ENCODE peak calls at places on chromosomes 6 and 20, in four cellular contexts. One of them, this sample, is unnamed.

GRCh38 chr6:34726055-34726454 is 29.5 kb upstream of the ILRUN start:
- DNase-seq in lower lobe of right lung: no peak
- DNase-seq in T-helper 17 cell: no peak
- DNase-seq in iPS DF 19.7: no peak
- DNase-seq in this sample: no peak

GRCh38 chr6:34855463-34855862 is 32.4 kb downstream of the TAF11 start:
- DNase-seq in lower lobe of right lung: no peak
- DNase-seq in iPS DF 19.7: no peak
- DNase-seq in T-helper 17 cell: no peak
- DNase-seq in this sample: no peak

GRCh38 chr6:39792501-39793450 is 600 bp downstream of the DAAM2 start:
- DNase-seq in iPS DF 19.7: no peak
- DNase-seq in T-helper 17 cell: no peak
- DNase-seq in lower lobe of right lung: no peak
- DNase-seq in this sample: no peak

GRCh38 chr6:82397962-82398692 is 34.5 kb downstream of the TPBG start:
- DNase-seq in lower lobe of right lung: no peak
- DNase-seq in iPS DF 19.7: no peak
- DNase-seq in T-helper 17 cell: no peak
- DNase-seq in this sample: no peak

GRCh38 chr6:113120577-113121285 is 736.4 kb upstream of the MARCKS start:
- DNase-seq in iPS DF 19.7: no peak
- DNase-seq in T-helper 17 cell: no peak
- DNase-seq in lower lobe of right lung: no peak
- DNase-seq in this sample: no peak

GRCh38 chr20:7490288-7490687 is 450.0 kb downstream of the HAO1 start:
- DNase-seq in T-helper 17 cell: no peak
- DNase-seq in lower lobe of right lung: no peak
- DNase-seq in iPS DF 19.7: no peak
- DNase-seq in this sample: no peak

GRCh38 chr6:17466707-17467106 is 73.3 kb downstream of the CAP2 start:
- DNase-seq in iPS DF 19.7: no peak
- DNase-seq in T-helper 17 cell: no peak
- DNase-seq in lower lobe of right lung: no peak
- DNase-seq in this sample: no peak

GRCh38 chr6:75114795-75115194 is 91.1 kb downstream of the COL12A1 start:
- DNase-seq in iPS DF 19.7: no peak
- DNase-seq in T-helper 17 cell: no peak
- DNase-seq in lower lobe of right lung: no peak
- DNase-seq in this sample: no peak

GRCh38 chr6:39171489-39172376 is 56.7 kb upstream of the SAYSD1 start:
- DNase-seq in iPS DF 19.7: no peak
- DNase-seq in T-helper 17 cell: no peak
- DNase-seq in lower lobe of right lung: no peak
- DNase-seq in this sample: no peak

GRCh38 chr6:111101987-111102386 is 14.7 kb downstream of the SLC16A10 start:
- DNase-seq in lower lobe of right lung: no peak
- DNase-seq in iPS DF 19.7: no peak
- DNase-seq in T-helper 17 cell: no peak
- DNase-seq in this sample: no peak

GRCh38 chr20:62825288-62825993 is 8.6 kb downstream of the COL9A3 start:
- DNase-seq in lower lobe of right lung: no peak
- DNase-seq in T-helper 17 cell: no peak
- DNase-seq in iPS DF 19.7: no peak
- DNase-seq in this sample: no peak

GRCh38 chr6:63504777-63505384 is 67.4 kb upstream of the LOC128125822 start:
- DNase-seq in T-helper 17 cell: no peak
- DNase-seq in iPS DF 19.7: no peak
- DNase-seq in lower lobe of right lung: no peak
- DNase-seq in this sample: peak

GRCh38 chr20:36645998-36646397 is at the start of gene SLA2:
- DNase-seq in iPS DF 19.7: no peak
- DNase-seq in lower lobe of right lung: peak
- DNase-seq in T-helper 17 cell: peak
- DNase-seq in this sample: peak

GRCh38 chr6:30263734-30264133 is 50.5 kb upstream of the TRIM26 start:
- DNase-seq in T-helper 17 cell: no peak
- DNase-seq in lower lobe of right lung: no peak
- DNase-seq in iPS DF 19.7: no peak
- DNase-seq in this sample: no peak

GRCh38 chr20:43914697-43915208 is at the start of gene TOX2:
- DNase-seq in lower lobe of right lung: peak
- DNase-seq in iPS DF 19.7: no peak
- DNase-seq in T-helper 17 cell: peak
- DNase-seq in this sample: peak

This sample was measured in GM12892.